ENCODE peak calls at places on chromosomes 6 and 20, in eight cellular contexts. Y is fibroblast of lung; P is CD4-positive, alpha-beta T cell; H is mesothelial cell of epicardium; N is RWPE1; Z is neural progenitor cell; C is endothelial cell; J is A549. T is an unnamed sample.

GRCh38 chr6:36033935-36034334 is 6.3 kb downstream of the MAPK14 start:
- DNase-seq in C (no peak), Y (peak), P (peak), Z (no peak), N (no peak), J (no peak), H (no peak), T (no peak)

GRCh38 chr6:18897350-18897749 is 510.2 kb downstream of the RNF144B start:
- DNase-seq in N (no peak), Z (no peak), C (no peak), H (no peak), P (no peak), Y (no peak), J (no peak), T (no peak)

GRCh38 chr6:131717815-131718214 is 7.0 kb upstream of the CTAGE9 start:
- DNase-seq in P (no peak), Z (no peak), J (no peak), C (no peak), N (no peak), H (no peak), Y (no peak), T (no peak)

GRCh38 chr6:156933201-156934053 is 156.2 kb downstream of the ARID1B start:
- DNase-seq in N (no peak), C (no peak), Y (no peak), J (no peak), Z (peak), P (no peak), H (no peak), T (peak)

GRCh38 chr6:158709809-158710208 is 60.0 kb downstream of the SYTL3 start:
- DNase-seq in Y (no peak), H (no peak), Z (no peak), J (no peak), N (no peak), P (no peak), C (no peak), T (no peak)

GRCh38 chr6:137776786-137777185 is 90.3 kb upstream of the TNFAIP3 start:
- DNase-seq in H (no peak), P (no peak), Z (no peak), N (no peak), C (no peak), Y (no peak), J (no peak), T (no peak)

GRCh38 chr20:51600950-51601349 is 58.4 kb upstream of the NFATC2 start:
- DNase-seq in N (no peak), P (no peak), Z (no peak), C (no peak), Y (no peak), H (no peak), J (no peak), T (no peak)

GRCh38 chr6:22621028-22621427 is 51.7 kb downstream of the HDGFL1 start:
- DNase-seq in J (no peak), H (no peak), P (no peak), C (no peak), N (no peak), Y (no peak), Z (no peak), T (no peak)

GRCh38 chr6:17454316-17455005 is 61.1 kb downstream of the CAP2 start:
- DNase-seq in P (no peak), Y (peak), J (no peak), H (no peak), C (no peak), Z (no peak), N (no peak), T (no peak)

GRCh38 chr6:84093405-84094049 is 60.0 kb downstream of the MRAP2 start:
- DNase-seq in C (no peak), Y (no peak), N (no peak), H (no peak), J (no peak), P (no peak), Z (no peak), T (no peak)

GRCh38 chr6:34595332-34596090 is 39.4 kb upstream of the SPDEF start:
- DNase-seq in C (no peak), N (peak), P (no peak), Z (no peak), J (no peak), H (no peak), Y (peak), T (no peak)

GRCh38 chr6:147905721-147906120 is 397.2 kb downstream of the SAMD5 start:
- DNase-seq in H (no peak), C (no peak), P (no peak), Z (no peak), Y (peak), N (no peak), J (no peak), T (no peak)

GRCh38 chr6:69086689-69087088 is 451.6 kb downstream of the ADGRB3 start:
- DNase-seq in C (no peak), P (no peak), Z (no peak), Y (peak), H (no peak), J (no peak), N (no peak), T (no peak)

GRCh38 chr20:60262967-60263603 is 304.9 kb downstream of the CDH26 start:
- DNase-seq in Z (peak), Y (no peak), C (peak), N (peak), H (no peak), J (peak), P (peak), T (peak)

GRCh38 chr6:45507156-45507555 is 129.4 kb upstream of the SUPT3H start:
- DNase-seq in J (no peak), N (peak), Z (no peak), P (no peak), C (no peak), H (no peak), Y (no peak), T (no peak)

GRCh38 chr6:55694148-55694547 is 115.2 kb upstream of the HMGCLL1 start:
- DNase-seq in J (no peak), C (no peak), H (no peak), Z (peak), N (peak), P (no peak), Y (peak), T (peak)

GRCh38 chr20:37781626-37782025 is 87.8 kb downstream of the CTNNBL1 start:
- DNase-seq in C (no peak), J (no peak), H (no peak), Z (no peak), Y (peak), N (no peak), P (no peak), T (no peak)

GRCh38 chr6:51330971-51331370 is 512.3 kb downstream of the TFAP2B start:
- DNase-seq in C (no peak), Y (no peak), J (no peak), H (no peak), P (no peak), Z (peak), N (no peak), T (no peak)

GRCh38 chr6:105593056-105593455 is 190.2 kb upstream of the PREP start:
- DNase-seq in Y (peak), Z (no peak), H (no peak), C (no peak), P (no peak), N (no peak), J (no peak), T (no peak)

GRCh38 chr20:24100370-24101011 is 111.9 kb upstream of the GGTLC1 start:
- DNase-seq in J (no peak), Y (peak), N (peak), H (no peak), Z (peak), P (peak), C (peak), T (peak)

GRCh38 chr6:54907316-54907715 is 60.7 kb downstream of the FAM83B start:
- DNase-seq in C (no peak), H (no peak), Z (no peak), J (no peak), P (no peak), Y (no peak), N (no peak), T (no peak)

GRCh38 chr6:128659878-128660622 is 139.7 kb upstream of the PTPRK start:
- DNase-seq in Z (no peak), Y (peak), P (no peak), H (no peak), N (peak), J (no peak), C (no peak), T (no peak)

GRCh38 chr20:57392512-57393271 is 1.5 kb downstream of the RBM38 start:
- DNase-seq in P (peak), Z (no peak), N (no peak), C (no peak), Y (no peak), J (no peak), H (no peak), T (no peak)

GRCh38 chr6:10351678-10352220 is 63.1 kb downstream of the TFAP2A start:
- DNase-seq in J (no peak), Z (no peak), H (no peak), N (no peak), Y (no peak), P (no peak), C (no peak), T (no peak)

GRCh38 chr6:8061736-8062135 is 2.5 kb downstream of the BLOC1S5 start:
- DNase-seq in N (no peak), Z (no peak), C (no peak), H (no peak), Y (no peak), P (no peak), J (no peak), T (no peak)

GRCh38 chr6:37628611-37629320 is 68.9 kb downstream of the MDGA1 start:
- DNase-seq in H (no peak), J (no peak), Z (no peak), N (no peak), P (no peak), C (no peak), Y (peak), T (no peak)

GRCh38 chr6:3383525-3383924 is 73.3 kb downstream of the SLC22A23 start:
- DNase-seq in P (no peak), Y (peak), J (no peak), H (no peak), N (no peak), C (no peak), Z (no peak), T (no peak)

GRCh38 chr20:40683221-40683893 is 5.7 kb downstream of the MAFB start:
- DNase-seq in N (no peak), H (peak), J (no peak), Y (peak), C (peak), P (no peak), Z (peak), T (no peak)

GRCh38 chr20:5535211-5535756 is 214.9 kb upstream of the SHLD1 start:
- DNase-seq in H (no peak), Z (no peak), J (no peak), P (no peak), Y (peak), N (peak), C (no peak), T (no peak)

GRCh38 chr6:43917878-43918382 is 147.9 kb downstream of the VEGFA start:
- DNase-seq in C (no peak), Y (peak), Z (no peak), P (no peak), H (no peak), J (no peak), N (no peak), T (no peak)

GRCh38 chr6:85004283-85005010 is 240.0 kb upstream of the TBX18 start:
- DNase-seq in P (no peak), Y (no peak), Z (no peak), N (no peak), J (no peak), C (no peak), H (no peak), T (no peak)

GRCh38 chr20:62774762-62775161 is 21.5 kb upstream of the MRGBP start:
- DNase-seq in Z (no peak), P (no peak), H (no peak), Y (no peak), J (no peak), N (no peak), C (no peak), T (no peak)

GRCh38 chr20:61130156-61130555 is 121.9 kb upstream of the CDH4 start:
- DNase-seq in Z (no peak), H (no peak), C (no peak), Y (no peak), N (no peak), J (no peak), P (no peak), T (no peak)

DNA sequence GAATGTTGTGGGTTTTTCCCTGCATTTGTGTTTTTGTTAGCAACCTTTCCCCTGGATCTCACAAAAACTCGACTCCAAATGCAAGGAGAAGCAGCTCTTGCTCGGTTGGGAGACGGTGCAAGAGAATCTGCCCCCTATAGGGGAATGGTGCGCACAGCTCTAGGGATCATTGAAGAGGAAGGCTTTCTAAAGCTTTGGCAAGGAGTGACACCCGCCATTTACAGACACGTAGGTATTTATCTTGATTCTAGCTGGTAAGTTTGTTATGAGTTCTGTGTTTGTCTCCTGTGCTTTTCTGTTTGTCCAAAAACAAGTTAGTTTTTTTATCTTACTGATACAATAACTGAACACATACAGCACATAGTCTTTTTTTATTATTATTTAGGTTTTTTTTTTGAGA is 3.0 kb downstream of the SLC25A27 start:
- DNase-seq in N (no peak), J (peak), Y (no peak), P (no peak), C (peak), H (no peak), Z (peak), T (peak)
- TF ChIP-seq CTCF in N (no peak), J (peak), Y (peak), P (no peak), C (peak), H (no peak), Z (peak), T (peak)

DNA sequence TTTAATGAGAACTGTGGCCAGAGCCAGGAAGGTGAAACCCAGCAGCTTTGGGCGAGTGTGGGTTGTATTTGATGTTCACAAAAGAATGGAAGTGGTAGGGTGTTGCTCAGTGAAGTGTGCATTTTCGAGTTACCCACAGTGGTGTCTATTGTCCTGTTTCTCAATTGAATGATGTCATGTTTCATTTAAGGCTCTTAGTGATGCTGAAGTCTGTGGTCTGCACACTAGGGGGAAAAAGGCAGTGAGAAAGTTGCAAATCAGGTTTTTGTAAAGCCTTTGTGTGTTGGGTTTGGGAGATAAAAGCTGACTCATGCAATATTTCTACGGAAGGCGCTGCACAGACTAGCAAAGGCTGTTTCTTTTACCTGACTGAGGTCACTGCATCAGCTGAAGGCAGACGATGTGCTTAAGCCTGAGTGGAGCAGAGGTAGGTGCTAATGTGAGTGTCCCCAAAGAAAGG is 121.1 kb downstream of the PLEKHG1 start:
- DNase-seq in C (no peak), P (no peak), N (peak), J (no peak), Y (peak), H (no peak), Z (peak), T (peak)
- TF ChIP-seq CTCF in C (no peak), P (no peak), N (no peak), J (no peak), Y (no peak), H (no peak), Z (peak), T (peak)

DNA sequence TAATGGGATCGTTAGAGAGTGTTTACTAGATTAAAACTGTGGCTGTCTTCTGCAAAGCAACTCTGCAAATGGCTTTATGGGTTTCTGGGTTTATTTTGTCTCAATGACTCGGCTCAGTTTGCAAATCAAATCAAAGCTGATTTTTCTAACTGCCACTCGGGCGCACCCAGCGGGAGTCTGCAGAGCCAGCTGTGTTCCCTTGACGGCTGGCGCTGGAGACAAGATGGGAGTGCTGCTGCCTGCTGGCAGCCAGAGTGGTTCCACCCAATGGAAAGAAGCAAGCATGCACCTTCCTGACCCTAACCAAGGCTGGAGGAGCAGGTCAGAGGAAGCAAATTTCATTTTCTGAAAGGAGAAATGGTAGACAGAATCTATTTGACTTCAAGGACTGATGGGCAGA is 659.0 kb upstream of the CHD6 start:
- DNase-seq in P (no peak), H (no peak), N (no peak), Z (peak), C (no peak), Y (no peak), J (no peak), T (no peak)
- TF ChIP-seq CTCF in P (no peak), H (no peak), N (no peak), Z (no peak), C (no peak), Y (no peak), J (no peak), T (no peak)

DNA sequence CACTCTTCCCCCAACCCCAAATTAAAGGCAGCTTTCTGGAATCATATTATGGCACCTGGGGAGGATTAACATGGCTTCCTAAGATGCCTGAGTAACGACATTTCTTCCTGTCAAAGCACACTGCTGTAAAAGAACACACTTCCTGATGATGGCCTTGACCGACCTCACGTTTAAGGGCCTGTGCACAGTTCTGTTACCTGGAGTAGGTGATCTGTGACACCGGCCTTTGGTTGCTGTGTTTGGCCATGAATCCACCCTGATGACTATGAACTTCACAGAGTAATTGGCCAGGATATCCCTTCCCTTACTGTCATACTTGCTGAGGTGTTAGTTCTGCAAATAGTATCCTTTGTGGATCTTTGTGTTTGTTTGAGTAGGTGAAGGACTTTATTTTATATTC is 45.8 kb downstream of the PLCB4 start:
- DNase-seq in H (no peak), N (no peak), J (no peak), P (no peak), Z (peak), C (no peak), Y (no peak), T (no peak)
- TF ChIP-seq CTCF in H (no peak), N (no peak), J (no peak), P (no peak), Z (no peak), C (no peak), Y (no peak), T (no peak)

DNA sequence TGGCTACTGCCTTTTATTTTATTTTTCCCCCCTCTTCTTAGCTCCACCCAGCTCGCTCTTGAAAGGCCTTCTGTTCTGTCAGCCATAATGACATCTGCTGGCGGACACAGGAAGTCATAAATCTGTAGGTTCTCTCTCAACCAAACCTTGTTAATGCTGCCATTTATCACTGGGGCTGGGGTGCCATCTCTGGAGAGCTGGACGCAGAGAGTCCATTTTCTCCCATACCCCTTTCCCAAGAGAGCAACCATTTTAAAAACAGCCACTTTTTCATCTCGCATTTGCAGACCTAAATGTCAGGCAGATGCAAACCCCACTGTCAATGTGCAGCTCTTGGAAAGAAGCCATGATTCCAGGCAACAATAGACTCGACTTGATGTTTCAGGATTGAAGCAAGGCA is 13.0 kb upstream of the TSHZ2 start:
- DNase-seq in H (no peak), P (no peak), N (no peak), Y (peak), C (no peak), Z (peak), J (no peak), T (peak)
- TF ChIP-seq CTCF in H (no peak), P (no peak), N (no peak), Y (peak), C (no peak), Z (peak), J (no peak), T (peak)